ENCODE peak calls at places on chromosomes 12 and 14, in nine cellular contexts. X, L, O, U, D, P, M, V and A are unnamed samples.

GRCh38 chr12:49362077-49362476 is 5.2 kb upstream of the SPATS2 start:
- DNase-seq in X (no peak), L (no peak), O (no peak), U (no peak), D (no peak), P (no peak), M (no peak), V (no peak), A (no peak)

GRCh38 chr12:104337030-104337558 is 33.6 kb downstream of the EID3 start:
- DNase-seq in X (no peak), L (no peak), O (no peak), U (no peak), D (no peak), P (no peak), M (no peak), V (no peak), A (no peak)

GRCh38 chr12:46439793-46440511 is 67.4 kb upstream of the SLC38A2 start:
- DNase-seq in X (peak; percentile 52), L (peak; percentile 27), O (no peak), U (no peak), D (no peak), P (no peak), M (no peak), V (no peak), A (no peak)

GRCh38 chr12:46675736-46676135 is 150.1 kb downstream of the SLC38A4 start:
- DNase-seq in X (peak; percentile 71), L (peak; percentile 12), O (no peak), U (peak; percentile 58), D (peak; percentile 20), P (peak; percentile 25), M (peak; percentile 43), V (no peak), A (peak; percentile 32)

GRCh38 chr12:89472508-89472907 is 52.1 kb downstream of the GALNT4 start:
- DNase-seq in X (peak; percentile 37), L (peak; percentile 75), O (no peak), U (no peak), D (no peak), P (no peak), M (no peak), V (no peak), A (no peak)

GRCh38 chr12:27447761-27448160 is 1.2 kb downstream of the SMCO2 start:
- DNase-seq in X (no peak), L (no peak), O (no peak), U (no peak), D (no peak), P (no peak), M (no peak), V (no peak), A (no peak)

GRCh38 chr14:25121342-25122129 is 71.6 kb upstream of the STXBP6 start:
- DNase-seq in X (no peak), L (peak; percentile 91), O (peak; percentile 47), U (no peak), D (no peak), P (no peak), M (no peak), V (no peak), A (peak; percentile 50)

GRCh38 chr12:105899589-105899988 is 239.2 kb downstream of the NUAK1 start:
- DNase-seq in X (no peak), L (no peak), O (no peak), U (no peak), D (no peak), P (no peak), M (no peak), V (no peak), A (no peak)

GRCh38 chr12:6376079-6376941 is 947 bp upstream of the SCNN1A start:
- DNase-seq in X (no peak), L (peak; percentile 59), O (peak; percentile 87), U (peak; percentile 87), D (peak; percentile 75), P (peak; percentile 3), M (peak; percentile 70), V (no peak), A (peak; percentile 64)

GRCh38 chr14:36504805-36505192 is 15.2 kb downstream of the NKX2-1 start:
- DNase-seq in X (no peak), L (no peak), O (no peak), U (peak; percentile 86), D (no peak), P (no peak), M (no peak), V (no peak), A (no peak)

GRCh38 chr12:106978035-106978800 is 8.7 kb downstream of the MTERF2 start:
- DNase-seq in X (no peak), L (peak; percentile 42), O (no peak), U (no peak), D (peak; percentile 81), P (no peak), M (peak; percentile 62), V (no peak), A (peak; percentile 89)

GRCh38 chr14:46747253-46747652 is 95.7 kb upstream of the RPL10L start:
- DNase-seq in X (no peak), L (no peak), O (no peak), U (no peak), D (no peak), P (no peak), M (no peak), V (no peak), A (no peak)

GRCh38 chr14:60956202-60956601 is 24.7 kb downstream of the TRMT5 start:
- DNase-seq in X (no peak), L (no peak), O (no peak), U (no peak), D (no peak), P (no peak), M (no peak), V (no peak), A (no peak)

GRCh38 chr12:89391726-89392336 is 39.5 kb upstream of the DUSP6 start:
- DNase-seq in X (no peak), L (no peak), O (no peak), U (no peak), D (no peak), P (no peak), M (no peak), V (no peak), A (no peak)

GRCh38 chr14:57073986-57074385 is 194.7 kb downstream of the EXOC5 start:
- DNase-seq in X (no peak), L (no peak), O (no peak), U (no peak), D (no peak), P (no peak), M (no peak), V (no peak), A (no peak)
- H3K27ac ChIP-seq in X (no peak overlapping the region), L (no peak overlapping the region), O (no peak overlapping the region), U (no peak overlapping the region), D (no peak overlapping the region), P (no peak overlapping the region), M (no peak overlapping the region), V (no peak overlapping the region), A (no peak overlapping the region)

GRCh38 chr12:19916982-19917381 is 451.4 kb upstream of the PDE3A start:
- DNase-seq in X (no peak), L (no peak), O (no peak), U (no peak), D (no peak), P (no peak), M (no peak), V (no peak), A (no peak)

GRCh38 chr12:19916193-19916498 is 452.2 kb upstream of the PDE3A start:
- DNase-seq in X (no peak), L (no peak), O (no peak), U (no peak), D (no peak), P (no peak), M (no peak), V (no peak), A (no peak)

GRCh38 chr12:19910681-19911080 is 457.7 kb upstream of the PDE3A start:
- DNase-seq in X (no peak), L (peak; percentile 85), O (no peak), U (no peak), D (no peak), P (no peak), M (no peak), V (no peak), A (no peak)

GRCh38 chr12:19912996-19913395 is 455.3 kb upstream of the PDE3A start:
- DNase-seq in X (no peak), L (no peak), O (no peak), U (peak; percentile 8), D (no peak), P (no peak), M (no peak), V (no peak), A (no peak)

GRCh38 chr12:19915392-19916192 is 452.7 kb upstream of the PDE3A start:
- DNase-seq in X (peak; percentile 36), L (peak; percentile 49), O (no peak), U (peak; percentile 66), D (no peak), P (no peak), M (no peak), V (no peak), A (no peak)
- H3K4me3 ChIP-seq in X (no peak overlapping the region), L (no peak overlapping the region), O (no peak overlapping the region), U (no peak overlapping the region), D (no peak overlapping the region), P (no peak overlapping the region), M (no peak overlapping the region), V (no peak overlapping the region), A (no peak overlapping the region)

DNA sequence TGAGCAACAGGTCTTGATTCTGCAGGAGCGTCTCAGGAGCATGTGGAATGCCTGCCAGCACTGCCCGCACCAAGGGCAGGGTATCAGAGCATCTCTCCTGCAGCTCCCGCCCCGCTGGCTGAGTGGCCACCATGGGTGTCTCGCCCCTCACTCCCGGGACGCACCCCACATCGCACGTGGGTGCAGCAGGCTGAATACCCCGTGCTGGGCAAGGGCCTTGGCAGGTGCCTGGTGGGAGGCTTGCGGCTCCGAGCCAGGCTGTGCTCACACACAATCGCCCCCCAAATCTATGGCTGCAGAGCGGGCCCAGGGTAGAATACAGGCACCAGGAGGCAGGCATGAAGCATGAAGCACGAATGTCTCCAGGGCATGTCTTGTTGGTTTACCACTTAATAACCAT is 103.9 kb upstream of the TMEM132D start:
- DNase-seq in X (no peak), L (no peak), O (no peak), U (no peak), D (no peak), P (no peak), M (no peak), V (no peak), A (no peak)
- H3K27ac ChIP-seq in X (no peak overlapping the region), L (no peak overlapping the region), O (no peak overlapping the region), U (no peak overlapping the region), D (no peak overlapping the region), P (no peak overlapping the region), M (no peak overlapping the region), V (no peak overlapping the region), A (no peak overlapping the region)

DNA sequence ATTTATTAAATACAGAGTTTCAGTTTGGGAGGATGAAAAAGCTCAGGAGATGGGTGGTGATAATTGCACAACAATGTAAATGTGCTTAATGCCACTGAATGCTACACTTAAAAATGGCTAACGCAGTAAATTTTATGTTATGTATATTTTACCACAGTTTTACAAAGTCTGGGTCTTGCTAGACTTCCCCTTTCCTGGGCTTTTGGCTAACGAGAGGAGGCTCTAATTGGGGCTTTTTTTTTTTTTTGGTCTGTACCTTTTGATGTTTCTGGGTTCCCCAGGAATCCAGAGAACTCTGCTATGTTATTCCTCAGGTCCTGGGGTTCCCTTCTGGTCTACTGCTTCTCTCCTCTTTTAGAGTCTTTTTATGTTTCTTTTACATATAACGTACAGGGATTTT is 355.5 kb downstream of the CACNA1C start:
- DNase-seq in X (no peak), L (no peak), O (no peak), U (no peak), D (no peak), P (no peak), M (no peak), V (no peak), A (no peak)
- H3K4me3 ChIP-seq in X (no peak overlapping the region), L (no peak overlapping the region), O (no peak overlapping the region), U (no peak overlapping the region), D (no peak overlapping the region), P (no peak overlapping the region), M (no peak overlapping the region), V (no peak overlapping the region), A (no peak overlapping the region)

GRCh38 chr14:50082308-50082742 is 34.0 kb downstream of the VCPKMT start:
- DNase-seq in X (no peak), L (no peak), O (no peak), U (no peak), D (no peak), P (peak; percentile 76), M (no peak), V (no peak), A (no peak)
- H3K27ac ChIP-seq in X (no peak overlapping the region), L (no peak overlapping the region), O (no peak overlapping the region), U (no peak overlapping the region), D (no peak overlapping the region), P (peak overlapping the region; percentile 99), M (no peak overlapping the region), V (no peak overlapping the region), A (no peak overlapping the region)